ENCODE peak calls at places on chromosomes 1 and 21, in four cellular contexts. R, H, S and O are unnamed samples.

GRCh38 chr1:244988521-244988920 is 124.2 kb upstream of the HNRNPU start:
- DNase-seq in R (no peak), H (no peak), S (no peak), O (no peak)

GRCh38 chr1:167934407-167935251 is 1.9 kb upstream of the DCAF6 start:
- DNase-seq in R (no peak), H (peak; percentile 53), S (no peak), O (no peak)

GRCh38 chr1:116785006-116785405 is 30.8 kb downstream of the CD2 start:
- DNase-seq in R (no peak), H (no peak), S (no peak), O (no peak)

GRCh38 chr21:19810779-19811178 is 1187.4 kb upstream of the NCAM2 start:
- DNase-seq in R (no peak), H (peak; percentile 37), S (no peak), O (no peak)

GRCh38 chr1:94634977-94635416 is 93.4 kb upstream of the F3 start:
- DNase-seq in R (no peak), H (no peak), S (no peak), O (no peak)

GRCh38 chr1:27001570-27002360 is 8.3 kb downstream of the TRNP1 start:
- DNase-seq in R (peak; percentile 58), H (peak; percentile 89), S (no peak), O (peak; percentile 46)

GRCh38 chr1:30338765-30339164 is 384.6 kb downstream of the MATN1 start:
- DNase-seq in R (no peak), H (no peak), S (no peak), O (no peak)

GRCh38 chr21:31198575-31198974 is 145.5 kb downstream of the TIAM1 start:
- DNase-seq in R (no peak), H (no peak), S (peak; percentile 13), O (no peak)

GRCh38 chr1:105636052-105636451 is 1420.4 kb upstream of the PRMT6 start:
- DNase-seq in R (no peak), H (no peak), S (no peak), O (no peak)

DNA sequence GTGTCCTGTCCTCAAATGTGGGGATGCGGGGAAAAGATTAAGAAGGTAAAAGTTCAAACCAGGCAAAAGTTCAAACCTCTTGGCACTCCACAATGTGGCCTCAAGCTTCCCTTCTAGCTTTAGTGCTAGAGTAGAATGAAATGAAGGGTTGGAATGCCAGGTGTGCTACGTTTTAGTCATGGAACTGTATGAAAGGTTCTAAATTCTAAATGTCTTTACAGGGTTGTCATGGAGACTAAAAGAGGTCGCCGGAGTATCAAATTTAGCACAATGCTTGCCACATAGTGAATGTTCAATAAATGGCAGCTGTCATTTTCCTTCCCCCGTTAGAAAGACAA is 57.2 kb upstream of the LRRC8D start:
- DNase-seq in R (no peak), H (no peak), S (no peak), O (no peak)
- H3K4me1 ChIP-seq in R (peaks cover 14% of the 10 kb centered on the region), H (peaks cover 10% of the 10 kb centered on the region), S (peaks cover 3% of the 10 kb centered on the region), O (peaks cover 6% of the 10 kb centered on the region)

GRCh38 chr1:9204156-9204720 is 30.3 kb upstream of the H6PD start:
- DNase-seq in R (no peak), H (no peak), S (no peak), O (no peak)

GRCh38 chr1:9201421-9202239 is 32.9 kb upstream of the H6PD start:
- DNase-seq in R (no peak), H (no peak), S (no peak), O (no peak)

GRCh38 chr1:9203623-9204022 is 31.0 kb upstream of the H6PD start:
- DNase-seq in R (no peak), H (no peak), S (no peak), O (no peak)

GRCh38 chr1:9200441-9200840 is 34.1 kb upstream of the H6PD start:
- DNase-seq in R (no peak), H (no peak), S (no peak), O (no peak)

GRCh38 chr1:9202240-9202870 is 32.2 kb upstream of the H6PD start:
- DNase-seq in R (no peak), H (no peak), S (no peak), O (no peak)
- H3K4me3 ChIP-seq in R (no peak overlapping the region), H (no peak overlapping the region), S (peak overlapping the region; percentile 39), O (peak overlapping the region; percentile 58)

GRCh38 chr1:234604726-234605492 is 5.1 kb downstream of the IRF2BP2 start:
- DNase-seq in R (no peak), H (no peak), S (no peak), O (no peak)
- TF ChIP-seq POLR2A in R (no peak), H (no peak), S (no peak), O (no peak)

DNA sequence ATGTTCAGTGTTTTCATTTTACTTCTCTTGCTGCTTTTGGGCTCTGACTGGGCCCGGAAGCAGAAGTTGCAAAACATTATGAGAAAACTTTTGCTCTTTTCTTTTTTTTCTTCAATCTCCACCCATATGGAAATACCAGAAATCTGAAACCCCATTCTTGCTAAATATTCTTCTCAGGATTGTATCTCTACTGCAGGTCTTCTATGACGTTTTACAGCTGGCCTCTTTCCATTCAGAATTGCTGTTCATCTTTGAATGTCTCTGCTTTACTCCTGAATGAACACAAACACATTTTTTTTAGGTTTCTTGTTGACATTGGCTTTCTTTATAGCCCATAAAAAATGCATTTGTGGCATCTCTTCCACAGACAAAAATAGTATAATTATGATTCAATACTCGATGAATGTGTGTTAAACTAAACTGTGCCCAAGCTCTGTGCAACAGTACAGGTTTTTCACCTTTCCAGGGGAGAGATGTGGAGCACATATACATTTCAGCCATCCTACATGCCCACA is 18.8 kb downstream of the PTPRC start:
- DNase-seq in R (no peak), H (no peak), S (no peak), O (no peak)
- H3K4me1 ChIP-seq in R (no peaks in the 10 kb centered on the region), H (peaks cover 56% of the 10 kb centered on the region), S (no peaks in the 10 kb centered on the region), O (no peaks in the 10 kb centered on the region)

GRCh38 chr1:35631396-35631795 is 9.9 kb downstream of the PSMB2 start:
- DNase-seq in R (no peak), H (no peak), S (no peak), O (no peak)

GRCh38 chr1:35629051-35629450 is 12.3 kb downstream of the PSMB2 start:
- DNase-seq in R (no peak), H (no peak), S (no peak), O (no peak)

GRCh38 chr1:35637401-35637809 is 3.9 kb downstream of the PSMB2 start:
- DNase-seq in R (no peak), H (no peak), S (no peak), O (no peak)

DNA sequence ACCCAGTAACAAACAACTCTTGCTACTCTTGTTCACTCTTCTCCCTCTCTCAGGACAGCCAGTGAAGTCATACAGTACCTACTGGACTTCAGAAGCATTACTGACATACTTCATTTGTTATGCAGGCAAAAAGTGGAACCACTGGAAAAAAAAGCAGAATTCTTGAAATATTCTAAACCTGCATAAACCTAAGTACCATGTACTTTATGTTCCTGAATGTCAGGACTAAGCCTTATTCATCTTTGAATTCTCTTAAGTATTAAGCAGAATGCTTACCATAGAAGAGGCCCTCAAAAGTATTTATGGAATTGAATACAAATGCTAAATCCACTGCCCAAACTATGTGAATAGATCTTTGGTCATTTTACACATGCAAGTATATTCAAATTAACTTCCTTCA is 7.8 kb downstream of the PSMB2 start:
- DNase-seq in R (no peak), H (no peak), S (no peak), O (no peak)
- H3K4me3 ChIP-seq in R (no peak overlapping the region), H (no peak overlapping the region), S (no peak overlapping the region), O (no peak overlapping the region)

GRCh38 chr21:25583370-25584133 is 23.7 kb downstream of the MRPL39 start:
- DNase-seq in R (no peak), H (no peak), S (no peak), O (no peak)
- TF ChIP-seq POLR2A in R (no peak), H (no peak), S (no peak), O (no peak)

DNA sequence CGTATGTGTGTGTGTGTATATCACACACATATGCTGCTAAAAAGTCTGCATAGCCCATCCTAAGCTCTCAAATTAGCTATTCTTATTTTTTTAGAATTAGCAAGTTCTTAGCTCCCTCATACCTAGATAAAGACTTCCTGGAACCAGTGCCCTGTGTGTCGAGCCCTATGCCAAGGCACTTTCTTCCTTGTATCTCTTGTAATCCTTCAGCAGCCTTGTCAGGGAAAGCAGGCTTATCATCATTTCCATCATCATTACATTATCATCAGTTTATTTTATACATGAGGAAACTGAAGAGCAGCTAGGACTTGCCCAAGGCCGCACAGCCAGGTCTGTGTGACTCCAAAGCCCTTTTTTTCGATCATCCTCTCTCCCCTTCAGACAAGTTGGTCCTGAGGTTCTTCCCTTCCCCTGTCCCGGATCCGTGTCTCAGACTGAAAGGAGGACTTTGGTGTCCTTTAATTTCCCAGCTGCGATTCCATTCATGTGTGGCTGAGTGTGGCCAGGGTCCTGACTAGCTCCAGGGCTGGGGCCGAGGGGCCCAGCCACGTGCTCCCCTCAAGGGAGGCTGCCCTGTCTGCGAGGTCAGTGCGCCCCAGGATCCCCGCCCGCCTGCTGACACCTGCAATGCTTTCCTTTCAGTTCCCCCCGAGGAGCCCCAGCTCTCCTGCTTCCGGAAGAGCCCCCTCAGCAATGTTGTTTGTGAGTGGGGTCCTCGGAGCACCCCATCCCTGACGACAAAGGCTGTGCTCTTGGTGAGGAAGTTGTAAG is 24.9 kb downstream of the IL6R start:
- DNase-seq in R (no peak), H (no peak), S (no peak), O (no peak)
- H3K4me1 ChIP-seq in R (peaks cover 32% of the 10 kb centered on the region), H (no peaks in the 10 kb centered on the region), S (peaks cover 33% of the 10 kb centered on the region), O (peaks cover 47% of the 10 kb centered on the region)

GRCh38 chr1:203650012-203650836 is 23.6 kb downstream of the ATP2B4 start:
- DNase-seq in R (peak; percentile 70), H (peak; percentile 92), S (no peak), O (no peak)
- H3K4me3 ChIP-seq in R (peak overlapping the region; percentile 32), H (peak overlapping the region; percentile 2), S (no peak overlapping the region), O (peak overlapping the region; percentile 20)